ENCODE peak calls at places on chromosomes 1 and 21, in five cellular contexts. B is bronchial epithelial cell, A is endothelial cell, M is stomach, P is AG09309. R is an unnamed sample.

GRCh38 chr1:29651684-29652665 is 415.7 kb downstream of the PTPRU start:
- DNase-seq in B (no peak), A (no peak), M (peak; percentile 10), P (no peak), R (no peak)

GRCh38 chr1:147897789-147898188 is 4.8 kb upstream of the GJA8 start:
- DNase-seq in B (no peak), A (no peak), M (no peak), P (no peak), R (no peak)

GRCh38 chr1:54230507-54231339 is 30.8 kb downstream of the MRPL37 start:
- DNase-seq in B (no peak), A (no peak), M (no peak), P (no peak), R (no peak)

GRCh38 chr1:209190591-209191241 is 392.8 kb upstream of the CAMK1G start:
- DNase-seq in B (peak; percentile 53), A (peak; percentile 75), M (peak; percentile 59), P (no peak), R (no peak)

GRCh38 chr1:98428864-98429263 is 232.7 kb upstream of the SNX7 start:
- DNase-seq in B (no peak), A (no peak), M (no peak), P (no peak), R (no peak)

GRCh38 chr1:15173863-15174614 is 20.5 kb downstream of the TMEM51 start:
- DNase-seq in B (peak; percentile 84), A (no peak), M (peak; percentile 59), P (no peak), R (no peak)

GRCh38 chr1:89660086-89660946 is 27.4 kb downstream of the LRRC8C start:
- DNase-seq in B (no peak), A (no peak), M (no peak), P (no peak), R (no peak)

GRCh38 chr1:77308889-77309621 is 27.2 kb downstream of the AK5 start:
- DNase-seq in B (no peak), A (no peak), M (no peak), P (no peak), R (no peak)

GRCh38 chr1:185694081-185694480 is 40.1 kb upstream of the HMCN1 start:
- DNase-seq in B (no peak), A (no peak), M (no peak), P (no peak), R (no peak)

GRCh38 chr1:37158113-37158749 is 123.9 kb upstream of the GRIK3 start:
- DNase-seq in B (no peak), A (no peak), M (no peak), P (no peak), R (no peak)

GRCh38 chr1:89633103-89633744 is at the start of gene LRRC8C:
- DNase-seq in B (peak; percentile 13), A (peak; percentile 51), M (peak; percentile 49), P (no peak), R (peak; percentile 72)

GRCh38 chr1:203126866-203127671 is 457 bp upstream of the ADORA1 start:
- DNase-seq in B (no peak), A (no peak), M (no peak), P (no peak), R (no peak)

GRCh38 chr1:94597701-94598100 is 56.1 kb upstream of the F3 start:
- DNase-seq in B (peak; percentile 98), A (no peak), M (no peak), P (no peak), R (no peak)

GRCh38 chr1:844472-845026 is 79.2 kb upstream of the SAMD11 start:
- DNase-seq in B (no peak), A (no peak), M (no peak), P (no peak), R (no peak)

GRCh38 chr21:43865471-43866181 is 603 bp downstream of the AGPAT3 start:
- DNase-seq in B (no peak), A (no peak), M (peak; percentile 69), P (no peak), R (peak; percentile 51)

GRCh38 chr1:91827094-91828006 is 58.6 kb downstream of the TGFBR3 start:
- DNase-seq in B (no peak), A (no peak), M (peak; percentile 31), P (no peak), R (no peak)

GRCh38 chr1:183942933-183943693 is 94.4 kb downstream of the COLGALT2 start:
- DNase-seq in B (peak; percentile 87), A (no peak), M (no peak), P (peak; percentile 97), R (no peak)

GRCh38 chr1:165444897-165445370 is at the start of gene RXRG:
- DNase-seq in B (peak; percentile 13), A (peak; percentile 53), M (peak; percentile 42), P (no peak), R (no peak)

GRCh38 chr1:235714205-235714897 is 64.8 kb upstream of the GNG4 start:
- DNase-seq in B (no peak), A (no peak), M (no peak), P (no peak), R (no peak)

GRCh38 chr21:33033094-33033951 is 7.6 kb downstream of the OLIG2 start:
- DNase-seq in B (no peak), A (no peak), M (no peak), P (no peak), R (no peak)

GRCh38 chr1:178121883-178122282 is 28.0 kb downstream of the RASAL2 start:
- DNase-seq in B (no peak), A (no peak), M (no peak), P (no peak), R (no peak)

GRCh38 chr21:36184561-36184960 is 27.9 kb downstream of the DOP1B start:
- DNase-seq in B (no peak), A (no peak), M (no peak), P (no peak), R (no peak)

GRCh38 chr1:231162300-231162969 is 577 bp downstream of the TRIM67 start:
- DNase-seq in B (no peak), A (peak; percentile 66), M (peak; percentile 34), P (no peak), R (no peak)

GRCh38 chr21:36768496-36768895 is 69.6 kb downstream of the SIM2 start:
- DNase-seq in B (no peak), A (no peak), M (no peak), P (no peak), R (no peak)

GRCh38 chr1:243428084-243428483 is 172.2 kb downstream of the SDCCAG8 start:
- DNase-seq in B (no peak), A (no peak), M (no peak), P (no peak), R (no peak)

GRCh38 chr1:246795906-246796694 is 71.9 kb downstream of the SCCPDH start:
- DNase-seq in B (no peak), A (no peak), M (no peak), P (no peak), R (no peak)

GRCh38 chr1:105172803-105173202 is 1423.1 kb downstream of the AMY1C start:
- DNase-seq in B (no peak), A (no peak), M (no peak), P (no peak), R (no peak)

GRCh38 chr1:156766288-156767100 is 841 bp upstream of the PRCC start:
- DNase-seq in B (peak; percentile 30), A (no peak), M (no peak), P (no peak), R (no peak)

GRCh38 chr1:183239793-183240625 is 53.9 kb downstream of the LAMC2 start:
- DNase-seq in B (no peak), A (no peak), M (no peak), P (no peak), R (no peak)

GRCh38 chr1:201903135-201903534 is 14.4 kb downstream of the SHISA4 start:
- DNase-seq in B (no peak), A (no peak), M (no peak), P (no peak), R (no peak)

GRCh38 chr1:18614011-18614735 is 16.5 kb upstream of the PAX7 start:
- DNase-seq in B (no peak), A (no peak), M (no peak), P (no peak), R (no peak)

GRCh38 chr1:19120070-19120469 is 90.0 kb downstream of the UBR4 start:
- DNase-seq in B (no peak), A (no peak), M (peak; percentile 66), P (no peak), R (no peak)

GRCh38 chr1:235650341-235651169 is 971 bp upstream of the GNG4 start:
- DNase-seq in B (no peak), A (peak; percentile 29), M (no peak), P (no peak), R (no peak)

GRCh38 chr1:71908313-71908712 is 374.0 kb downstream of the NEGR1 start:
- DNase-seq in B (no peak), A (no peak), M (no peak), P (no peak), R (no peak)

GRCh38 chr1:210366767-210367166 is 38.1 kb downstream of the HHAT start:
- DNase-seq in B (no peak), A (no peak), M (no peak), P (no peak), R (no peak)

DNA sequence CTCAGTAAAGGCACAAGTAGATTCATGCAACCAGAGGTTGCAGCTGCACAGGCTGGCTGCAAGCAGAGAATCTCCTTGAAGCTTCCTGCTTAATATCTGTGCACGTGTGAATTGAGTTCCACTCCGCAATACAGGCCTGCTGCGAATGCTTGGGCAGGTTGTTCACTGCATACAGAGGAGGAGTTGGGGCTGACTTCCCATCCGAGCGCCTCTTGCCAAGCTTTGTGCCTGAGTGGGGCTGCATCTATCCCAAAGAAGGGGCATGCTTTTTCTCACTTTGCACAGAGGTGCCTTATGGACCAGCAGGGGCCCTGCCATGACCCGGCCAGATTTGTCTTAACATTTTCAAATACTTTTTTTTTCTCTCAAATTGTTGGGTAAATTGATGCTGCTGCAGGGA is 17.9 kb upstream of the PADI1 start:
- DNase-seq in B (no peak), A (no peak), M (no peak), P (no peak), R (no peak)
- TF ChIP-seq CTCF in B (no peak), A (no peak), M (no peak), P (no peak), R (no peak)

GRCh38 chr1:85705940-85706339 is 2.3 kb downstream of the ZNHIT6 start:
- DNase-seq in B (no peak), A (no peak), M (no peak), P (no peak), R (no peak)

GRCh38 chr1:85707267-85707989 is 805 bp downstream of the ZNHIT6 start:
- DNase-seq in B (peak; percentile 21), A (no peak), M (no peak), P (no peak), R (no peak)

GRCh38 chr1:85708826-85709222 is 591 bp upstream of the ZNHIT6 start:
- DNase-seq in B (no peak), A (no peak), M (no peak), P (no peak), R (no peak)

GRCh38 chr1:85707990-85708825 is at the start of gene ZNHIT6:
- DNase-seq in B (peak; percentile 96), A (peak; percentile 83), M (peak; percentile 91), P (peak; percentile 88), R (peak; percentile 69)
- TF ChIP-seq CTCF in B (peak; percentile 42), A (peak; percentile 28), M (peak; percentile 27), P (peak; percentile 46), R (no peak)

GRCh38 chr1:10495942-10496341 is 21.2 kb downstream of the PEX14 start:
- DNase-seq in B (peak; percentile 99), A (no peak), M (peak; percentile 76), P (no peak), R (no peak)
- TF ChIP-seq CTCF in B (no peak), A (no peak), M (no peak), P (no peak), R (no peak)

GRCh38 chr1:207713529-207713928 is 38.3 kb upstream of the CD46 start:
- DNase-seq in B (no peak), A (no peak), M (no peak), P (no peak), R (no peak)

GRCh38 chr1:207711285-207711684 is 40.6 kb upstream of the CD46 start:
- DNase-seq in B (peak; percentile 17), A (no peak), M (no peak), P (no peak), R (no peak)
- TF ChIP-seq CTCF in B (no peak), A (no peak), M (no peak), P (peak; percentile 2), R (no peak)

R was measured in activated B cell treated with CpG ODN at 0.5 μM for 24 hours.